ENCODE peak calls at places on chromosomes 12 and 14, in five cellular contexts. H is C1 segment of cervical spinal cord, B is SHP77, D is pancreas, Q is WTC11. X is an unnamed sample.

GRCh38 chr12:39503445-39503844 is 60.5 kb upstream of the KIF21A start:
- DNase-seq in H (no peak), B (no peak), D (no peak), Q (no peak), X (no peak)

GRCh38 chr14:95408731-95409471 is 89.2 kb upstream of the CLMN start:
- DNase-seq in H (peak; percentile 38), B (no peak), D (no peak), Q (no peak), X (no peak)

GRCh38 chr12:131350943-131351318 is 360.0 kb upstream of the SFSWAP start:
- DNase-seq in H (no peak), B (no peak), D (no peak), Q (no peak), X (no peak)

GRCh38 chr12:109510196-109510595 is 32.8 kb downstream of the UBE3B start:
- DNase-seq in H (no peak), B (no peak), D (no peak), Q (no peak), X (no peak)

GRCh38 chr12:563250-563781 is 99.9 kb downstream of the NINJ2 start:
- DNase-seq in H (no peak), B (no peak), D (no peak), Q (no peak), X (no peak)

GRCh38 chr14:92704821-92705220 is 43.6 kb downstream of the LGMN start:
- DNase-seq in H (no peak), B (no peak), D (no peak), Q (no peak), X (no peak)

GRCh38 chr14:94831085-94831484 is 61.2 kb upstream of the GSC start:
- DNase-seq in H (no peak), B (no peak), D (no peak), Q (no peak), X (no peak)

GRCh38 chr12:120321382-120322202 is 6.0 kb downstream of the PLA2G1B start:
- DNase-seq in H (no peak), B (no peak), D (peak; percentile 76), Q (no peak), X (no peak)

GRCh38 chr12:65825573-65826512 is 1.6 kb downstream of the HMGA2 start:
- DNase-seq in H (no peak), B (no peak), D (peak; percentile 27), Q (peak; percentile 67), X (no peak)

GRCh38 chr14:99564256-99564902 is 39.6 kb downstream of the CCDC85C start:
- DNase-seq in H (no peak), B (peak; percentile 74), D (peak; percentile 57), Q (no peak), X (no peak)